ENCODE peak calls at places on chromosomes 4 and X, in eight cellular contexts. F is RWPE1; X is NCI-H460; S is mucosa of descending colon; Z is lower lobe of right lung; Q is progenitor cell of endocrine pancreas; M is ovary; L is stimulated activated CD4-positive, alpha-beta T cell treated with anti-CD3 and anti-CD28 coated beads, Interleukin-12 subunit alpha, Interleukin-12 subunit beta, amount 100 ng/mL, for 48 hours. G is an unnamed sample.

GRCh38 chrX:135973025-135973547 is 702 bp downstream of the MMGT1 start:
- DNase-seq in Z (no peak), L (no peak), Q (no peak), M (no peak), X (no peak), S (peak; percentile 24), F (no peak), G (peak; percentile 11)

GRCh38 chr4:99462875-99463464 is 27.8 kb upstream of the ADH7 start:
- DNase-seq in X (peak; percentile 60), M (peak; percentile 38), Q (peak; percentile 44), S (peak; percentile 71), F (peak; percentile 76), Z (no peak), L (peak; percentile 19), G (peak; percentile 37)

GRCh38 chrX:39253551-39253950 is 452.3 kb downstream of the MID1IP1 start:
- DNase-seq in L (no peak), F (peak; percentile 34), S (no peak), Q (no peak), Z (no peak), X (no peak), M (no peak), G (no peak)

GRCh38 chrX:110394653-110395052 is 36.0 kb downstream of the RTL9 start:
- DNase-seq in X (no peak), Q (no peak), S (no peak), M (no peak), F (peak; percentile 62), L (no peak), Z (no peak), G (no peak)

GRCh38 chr4:102263024-102263787 is 82.1 kb downstream of the SLC39A8 start:
- DNase-seq in M (no peak), F (peak; percentile 62), S (peak; percentile 13), Z (no peak), L (no peak), X (peak; percentile 31), Q (no peak), G (no peak)

GRCh38 chr4:152588869-152589268 is 53.0 kb upstream of the FBXW7 start:
- DNase-seq in S (no peak), Z (no peak), X (no peak), Q (no peak), F (no peak), M (no peak), L (no peak), G (no peak)

GRCh38 chrX:45035071-45035470 is 162.1 kb downstream of the KDM6A start:
- DNase-seq in M (no peak), L (no peak), Q (no peak), S (no peak), F (no peak), Z (no peak), X (no peak), G (no peak)

GRCh38 chr4:169976951-169977350 is 49.2 kb downstream of the MFAP3L start:
- DNase-seq in Z (no peak), X (no peak), L (no peak), S (no peak), Q (no peak), M (no peak), F (no peak), G (no peak)